ENCODE peak calls at places on chromosome 7, in nine cellular contexts. S, H, A, F, V, J, O, U and Q are unnamed samples.

GRCh38 chr7:131108212-131108980 is 219.3 kb upstream of the MKLN1 start:
- DNase-seq in S (no peak), U (no peak), F (peak), V (no peak), O (no peak), H (peak), J (no peak), A (no peak), Q (no peak)

GRCh38 chr7:101399759-101400158 is 37.1 kb downstream of the COL26A1 start:
- DNase-seq in H (no peak), J (no peak), F (no peak), S (no peak), A (no peak), U (no peak), V (no peak), O (no peak), Q (no peak)

GRCh38 chr7:77649950-77650349 is 46.3 kb upstream of the RSBN1L start:
- DNase-seq in V (no peak), S (no peak), H (no peak), A (no peak), U (no peak), O (no peak), J (no peak), F (peak), Q (no peak)

GRCh38 chr7:67738145-67738544 is 741.5 kb downstream of the TYW1 start:
- DNase-seq in O (no peak), S (no peak), A (no peak), F (no peak), U (no peak), V (no peak), J (no peak), H (no peak), Q (no peak)

GRCh38 chr7:15123901-15124300 is 221.3 kb upstream of the DGKB start:
- DNase-seq in S (no peak), H (no peak), V (no peak), O (no peak), A (no peak), U (no peak), F (peak), J (no peak), Q (no peak)

GRCh38 chr7:47647213-47647985 is 65.5 kb upstream of the TNS3 start:
- DNase-seq in H (no peak), S (no peak), A (no peak), F (no peak), U (no peak), O (peak), V (no peak), J (no peak), Q (no peak)

GRCh38 chr7:106285801-106286492 is 1.2 kb upstream of the NAMPT start:
- DNase-seq in S (no peak), U (no peak), F (no peak), A (no peak), J (peak), V (no peak), H (no peak), O (no peak), Q (no peak)

GRCh38 chr7:16026253-16027020 is 340.0 kb upstream of the MEOX2 start:
- DNase-seq in H (no peak), O (no peak), A (no peak), S (no peak), V (no peak), F (no peak), U (no peak), J (no peak), Q (no peak)

GRCh38 chr7:67484244-67484751 is 487.7 kb downstream of the TYW1 start:
- DNase-seq in J (peak), O (peak), S (peak), V (peak), U (peak), H (no peak), A (peak), F (peak), Q (no peak)

GRCh38 chr7:56091591-56091990 is 1.2 kb downstream of the PHKG1 start:
- DNase-seq in A (no peak), F (no peak), V (peak), O (no peak), H (no peak), U (peak), J (no peak), S (no peak), Q (peak)

GRCh38 chr7:127413962-127414361 is 21.5 kb upstream of the ZNF800 start:
- DNase-seq in F (no peak), V (no peak), S (no peak), O (no peak), J (no peak), H (no peak), A (no peak), U (no peak), Q (no peak)

GRCh38 chr7:69534461-69535041 is 63.7 kb upstream of the AUTS2 start:
- DNase-seq in A (peak), F (no peak), V (peak), U (no peak), J (no peak), O (peak), H (no peak), S (no peak), Q (no peak)

GRCh38 chr7:112782498-112782897 is 7.7 kb downstream of the TMEM168 start:
- DNase-seq in S (no peak), V (no peak), O (no peak), A (no peak), F (no peak), H (no peak), J (no peak), U (no peak), Q (no peak)

GRCh38 chr7:99031496-99031895 is 112.4 kb downstream of the SMURF1 start:
- DNase-seq in V (peak), H (no peak), A (no peak), J (no peak), S (no peak), O (no peak), U (no peak), F (no peak), Q (no peak)

GRCh38 chr7:36563706-36564325 is 160.5 kb downstream of the AOAH start:
- DNase-seq in O (no peak), U (no peak), A (no peak), V (no peak), F (no peak), S (no peak), J (no peak), H (no peak), Q (no peak)

GRCh38 chr7:141354251-141354650 is 197.0 kb upstream of the AGK start:
- DNase-seq in A (no peak), J (no peak), O (no peak), F (peak), V (no peak), U (no peak), S (no peak), H (no peak), Q (no peak)

GRCh38 chr7:20441886-20442505 is 111.3 kb downstream of the ITGB8 start:
- DNase-seq in A (no peak), U (no peak), F (peak), O (no peak), H (no peak), S (no peak), V (no peak), J (no peak), Q (no peak)

GRCh38 chr7:33651998-33652397 is 253.3 kb upstream of the BMPER start:
- DNase-seq in U (no peak), V (no peak), A (no peak), O (peak), J (no peak), H (no peak), S (no peak), F (no peak), Q (no peak)

GRCh38 chr7:77247206-77247850 is 47.7 kb upstream of the FGL2 start:
- DNase-seq in S (peak), J (peak), U (peak), A (peak), F (peak), H (peak), V (peak), O (peak), Q (peak)

GRCh38 chr7:6615853-6616555 is 594 bp downstream of the ZNF853 start:
- DNase-seq in S (no peak), V (no peak), J (peak), O (peak), U (no peak), F (peak), A (peak), H (no peak), Q (no peak)

GRCh38 chr7:149662591-149663095 is 110.7 kb downstream of the ZNF467 start:
- DNase-seq in O (peak), H (peak), S (peak), A (peak), V (peak), F (peak), J (no peak), U (peak), Q (peak)

GRCh38 chr7:148261996-148262688 is 328.4 kb upstream of the C7orf33 start:
- DNase-seq in J (no peak), S (no peak), O (no peak), H (no peak), A (no peak), F (no peak), U (no peak), V (no peak), Q (no peak)

DNA sequence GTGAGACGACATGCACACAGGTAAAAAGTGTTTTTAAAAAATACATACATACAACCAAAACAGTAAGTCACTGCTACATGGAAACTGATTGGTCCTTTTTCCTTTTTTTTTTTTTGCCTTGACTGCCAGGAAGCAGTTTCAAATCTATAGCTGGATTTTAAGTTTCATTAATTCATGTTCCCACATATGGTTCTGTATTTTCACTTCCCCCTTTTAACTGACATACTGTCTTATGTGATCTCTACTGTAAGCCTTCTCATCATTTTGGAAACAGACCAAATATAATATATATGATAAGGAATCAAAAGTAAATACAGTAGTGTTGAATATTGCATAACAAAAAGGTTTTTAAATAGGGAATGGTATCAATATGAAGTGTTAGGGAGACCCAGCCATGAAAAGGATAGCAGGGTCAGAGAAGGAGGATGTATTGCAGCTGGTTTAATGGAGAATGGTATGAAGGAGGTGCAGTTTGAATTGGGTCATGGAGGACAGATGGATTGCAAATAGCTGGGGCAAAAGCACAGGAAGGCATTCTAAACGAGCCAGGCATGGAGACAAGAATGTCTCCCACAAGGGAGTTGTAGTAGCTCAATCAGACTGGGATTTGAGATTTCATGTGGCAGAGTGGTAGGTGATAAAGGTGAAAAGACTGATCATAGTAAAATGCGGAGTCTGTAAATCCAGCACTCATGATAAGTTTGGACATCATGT is 5.4 kb downstream of the CAV1 start:
- DNase-seq in U (no peak), H (no peak), O (no peak), J (no peak), S (no peak), F (no peak), A (no peak), V (no peak), Q (no peak)
- H3K4me3 ChIP-seq in U (no peak), H (no peak), O (no peak), J (no peak), S (no peak), F (peak), A (no peak), V (no peak), Q (peak)

DNA sequence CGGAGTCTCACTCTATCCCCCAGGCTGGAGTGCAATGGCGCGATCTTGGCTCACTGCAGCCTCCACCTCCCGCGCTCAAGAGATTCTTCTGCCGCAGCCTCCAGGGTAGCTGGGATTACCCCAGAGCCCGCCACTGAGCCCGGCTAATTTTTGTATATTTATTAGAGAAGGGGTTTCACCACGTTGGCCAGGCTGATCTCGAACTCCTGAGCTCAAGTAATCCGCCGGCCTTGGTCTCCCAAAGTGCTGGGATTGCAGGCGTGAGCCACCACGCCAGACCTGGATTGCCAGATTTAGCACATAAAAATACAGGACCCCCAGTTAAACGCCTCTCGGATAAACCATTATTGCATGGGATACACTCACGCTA is 428 bp upstream of the GATAD1 start:
- DNase-seq in V (no peak), U (no peak), F (no peak), J (peak), A (no peak), S (no peak), H (no peak), O (no peak), Q (no peak)
- H3K4me3 ChIP-seq in V (no peak), U (peak), F (peak), J (no peak), A (peak), S (no peak), H (no peak), O (peak), Q (peak)

DNA sequence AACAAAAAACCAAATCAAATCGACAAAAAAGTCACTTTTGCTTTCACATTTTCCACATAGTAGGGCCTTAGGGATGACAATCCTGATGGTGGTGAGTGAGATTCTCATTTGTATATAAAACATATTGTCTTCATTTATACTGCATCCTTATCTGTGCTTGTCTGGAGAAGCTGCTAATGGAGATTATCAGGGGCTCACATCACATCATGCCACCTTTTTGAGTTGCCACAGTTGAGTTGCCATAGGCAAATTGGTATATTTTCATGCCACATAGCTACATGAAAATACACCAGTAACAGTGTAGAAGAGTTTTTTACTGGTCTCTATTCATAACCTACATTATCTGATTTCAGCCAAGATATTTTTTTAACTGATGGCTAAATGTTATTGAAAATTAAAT is 85.3 kb downstream of the CNTNAP2 start:
- DNase-seq in S (no peak), A (no peak), J (no peak), U (no peak), V (no peak), O (no peak), H (no peak), F (no peak), Q (no peak)
- H3K4me3 ChIP-seq in S (no peak), A (no peak), J (no peak), U (no peak), V (no peak), O (no peak), H (no peak), F (no peak), Q (no peak)

GRCh38 chr7:150994141-150994837 is 3.5 kb downstream of the NOS3 start:
- DNase-seq in J (no peak), F (no peak), U (no peak), S (no peak), A (peak), H (no peak), V (no peak), O (peak), Q (no peak)
- H3K4me3 ChIP-seq in J (no peak), F (no peak), U (peak), S (no peak), A (no peak), H (peak), V (no peak), O (no peak), Q (peak)

GRCh38 chr7:81925530-81925929 is 155.7 kb upstream of the HGF start:
- DNase-seq in S (no peak), J (no peak), F (peak), A (no peak), O (no peak), U (no peak), V (no peak), H (no peak), Q (no peak)
- H3K4me3 ChIP-seq in S (no peak), J (no peak), F (no peak), A (no peak), O (no peak), U (no peak), V (no peak), H (no peak), Q (no peak)